ENCODE peak calls at places on chromosome 10, in six cellular contexts. O is HL-60, L is stomach, V is choroid plexus epithelial cell, Q is B cell, A is astrocyte. D is an unnamed sample.

GRCh38 chr10:24930427-24930826 is 22.0 kb downstream of the PRTFDC1 start:
- DNase-seq in O (no peak), L (no peak), V (no peak), Q (no peak), A (no peak), D (no peak)

GRCh38 chr10:132546567-132547420 is 9.2 kb downstream of the INPP5A start:
- DNase-seq in O (no peak), L (peak), V (no peak), Q (peak), A (no peak), D (no peak)

GRCh38 chr10:70035531-70035930 is 17.1 kb upstream of the MACROH2A2 start:
- DNase-seq in O (no peak), L (no peak), V (no peak), Q (no peak), A (no peak), D (no peak)

GRCh38 chr10:43145313-43145712 is 7.1 kb downstream of the CSGALNACT2 start:
- DNase-seq in O (no peak), L (no peak), V (no peak), Q (no peak), A (no peak), D (no peak)

GRCh38 chr10:78964952-78965633 is 103.7 kb upstream of the ZMIZ1 start:
- DNase-seq in O (no peak), L (peak), V (peak), Q (no peak), A (peak), D (no peak)

GRCh38 chr10:83222832-83223742 is 916.2 kb upstream of the GHITM start:
- DNase-seq in O (no peak), L (no peak), V (no peak), Q (no peak), A (no peak), D (no peak)

GRCh38 chr10:34955391-34955790 is 134.8 kb downstream of the CUL2 start:
- DNase-seq in O (no peak), L (no peak), V (no peak), Q (no peak), A (peak), D (no peak)

GRCh38 chr10:110916554-110917346 is 2.2 kb downstream of the BBIP1 start:
- DNase-seq in O (no peak), L (no peak), V (peak), Q (no peak), A (peak), D (no peak)

GRCh38 chr10:13536674-13537366 is 8.0 kb upstream of the BEND7 start:
- DNase-seq in O (no peak), L (peak), V (peak), Q (no peak), A (peak), D (no peak)

GRCh38 chr10:112262556-112262955 is 20.6 kb upstream of the TECTB start:
- DNase-seq in O (no peak), L (no peak), V (no peak), Q (no peak), A (peak), D (no peak)

GRCh38 chr10:58189269-58189668 is 78.4 kb downstream of the IPMK start:
- DNase-seq in O (no peak), L (no peak), V (peak), Q (no peak), A (peak), D (peak)

DNA sequence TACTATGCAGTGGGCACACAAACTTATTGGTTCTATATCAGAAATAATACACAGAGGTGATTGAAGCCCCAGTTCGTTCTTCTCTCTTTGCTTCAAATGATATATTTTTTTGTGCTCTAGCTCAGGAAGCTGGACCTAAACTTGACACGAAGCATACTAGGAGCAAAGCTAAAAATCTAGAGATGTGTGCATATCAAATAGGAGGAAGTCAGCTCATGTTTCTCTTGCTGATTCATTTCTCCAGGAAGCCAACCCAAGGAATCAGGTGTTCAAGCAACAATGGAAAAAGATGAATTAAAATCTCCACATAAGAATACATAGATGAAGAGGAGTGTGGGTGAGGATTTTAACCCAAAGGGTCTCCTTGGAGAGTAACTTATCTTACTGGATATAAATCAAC is 432.5 kb downstream of the KCNMA1 start:
- DNase-seq in O (no peak), L (no peak), V (no peak), Q (no peak), A (no peak), D (no peak)
- TF ChIP-seq CTCF in O (no peak), L (no peak), V (no peak), Q (no peak), A (no peak), D (no peak)

DNA sequence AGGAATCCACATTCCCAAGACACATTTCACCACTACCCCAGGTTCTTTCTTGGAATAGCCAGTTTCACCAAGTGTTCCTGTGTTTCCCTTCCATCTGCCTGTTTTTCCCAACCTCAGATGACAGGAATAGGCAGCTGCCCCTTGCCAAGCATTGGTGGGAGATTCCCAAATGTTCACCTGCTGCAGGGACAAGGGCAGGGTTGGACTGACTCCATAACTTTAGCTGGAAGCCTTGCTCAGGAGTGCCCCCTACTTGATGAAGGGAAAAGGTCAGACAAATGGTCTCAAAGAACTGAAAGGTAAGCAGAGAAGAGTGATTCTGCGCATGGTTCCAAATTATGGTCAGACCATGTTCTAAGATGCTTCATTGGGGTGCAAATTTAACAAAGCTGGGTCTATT is 45.1 kb upstream of the LYZL1 start:
- DNase-seq in O (no peak), L (no peak), V (no peak), Q (no peak), A (no peak), D (no peak)
- TF ChIP-seq CTCF in O (no peak), L (no peak), V (peak), Q (no peak), A (peak), D (peak)

GRCh38 chr10:118625504-118625903 is 30.1 kb upstream of the PRLHR start:
- DNase-seq in O (no peak), L (no peak), V (no peak), Q (no peak), A (no peak), D (no peak)

GRCh38 chr10:118624747-118625146 is 29.3 kb upstream of the PRLHR start:
- DNase-seq in O (no peak), L (no peak), V (no peak), Q (no peak), A (no peak), D (no peak)

GRCh38 chr10:118628397-118628796 is 32.9 kb upstream of the PRLHR start:
- DNase-seq in O (no peak), L (no peak), V (no peak), Q (no peak), A (no peak), D (no peak)

GRCh38 chr10:118629211-118629610 is 33.8 kb upstream of the PRLHR start:
- DNase-seq in O (no peak), L (no peak), V (no peak), Q (no peak), A (no peak), D (no peak)

GRCh38 chr10:118626953-118627352 is 31.5 kb upstream of the PRLHR start:
- DNase-seq in O (no peak), L (no peak), V (no peak), Q (no peak), A (no peak), D (no peak)
- TF ChIP-seq CTCF in O (no peak), L (no peak), V (peak), Q (no peak), A (no peak), D (peak)

GRCh38 chr10:62248465-62248864 is 20.2 kb downstream of the RTKN2 start:
- DNase-seq in O (no peak), L (no peak), V (peak), Q (no peak), A (no peak), D (no peak)
- TF ChIP-seq CTCF in O (no peak), L (no peak), V (peak), Q (peak), A (peak), D (peak)